ENCODE peak calls at places on chromosomes 3 and 15, in nine cellular contexts. Q is H9, U is H1, K is heart left ventricle, V is stomach, D is lower lobe of right lung, L is PC-3, B is ovary, C is mucosa of descending colon. O is an unnamed sample.
A peak's percentile ranks its signal among the peaks of the same experiment; 100 is the strongest.

GRCh38 chr15:94387854-94388441 is 156.6 kb downstream of the MCTP2 start:
- DNase-seq in K (no peak), V (no peak), C (no peak), D (no peak), Q (no peak), L (no peak), U (no peak), B (no peak), O (no peak)

GRCh38 chr15:65868546-65869126 is 655 bp upstream of the RAB11A start:
- DNase-seq in Q (no peak), K (no peak), B (no peak), U (no peak), L (no peak), D (no peak), C (no peak), V (no peak), O (no peak)

GRCh38 chr3:114712728-114713492 is 419.1 kb downstream of the TIGIT start:
- DNase-seq in V (no peak), D (no peak), U (no peak), Q (no peak), C (no peak), B (no peak), L (no peak), K (no peak), O (no peak)

GRCh38 chr3:187946031-187946691 is 200.9 kb upstream of the BCL6 start:
- DNase-seq in V (no peak), Q (no peak), D (no peak), L (no peak), C (no peak), B (no peak), U (no peak), K (no peak), O (no peak)

GRCh38 chr3:43894176-43895049 is 203.7 kb downstream of the ABHD5 start:
- DNase-seq in K (peak; percentile 35), D (peak; percentile 64), L (no peak), B (peak; percentile 88), U (peak; percentile 75), V (peak; percentile 52), C (peak; percentile 57), Q (peak; percentile 78), O (peak; percentile 61)

GRCh38 chr15:55897560-55898336 is 95.7 kb downstream of the NEDD4 start:
- DNase-seq in C (peak; percentile 51), U (peak; percentile 62), L (peak; percentile 63), D (no peak), K (peak; percentile 47), B (peak; percentile 59), V (peak; percentile 51), Q (peak; percentile 55), O (peak; percentile 68)

GRCh38 chr15:91407237-91407889 is 307.3 kb downstream of the SV2B start:
- DNase-seq in Q (peak; percentile 42), L (peak; percentile 67), B (no peak), C (no peak), K (peak; percentile 46), D (no peak), U (no peak), V (no peak), O (no peak)

GRCh38 chr3:126295407-126295939 is 61.7 kb downstream of the KLF15 start:
- DNase-seq in L (no peak), D (no peak), U (no peak), B (no peak), C (no peak), K (no peak), V (no peak), Q (peak; percentile 14), O (no peak)

GRCh38 chr3:24136624-24137310 is 191.7 kb downstream of the NR1D2 start:
- DNase-seq in V (no peak), U (no peak), D (no peak), C (no peak), K (no peak), Q (no peak), L (peak; percentile 41), B (no peak), O (no peak)

GRCh38 chr3:37173806-37174205 is 576 bp downstream of the LRRFIP2 start:
- DNase-seq in C (no peak), U (no peak), B (no peak), D (no peak), Q (no peak), L (no peak), K (no peak), V (no peak), O (no peak)

GRCh38 chr3:190261740-190262139 is 60.5 kb downstream of the CLDN1 start:
- DNase-seq in U (no peak), K (no peak), D (no peak), V (no peak), L (no peak), Q (no peak), C (no peak), B (no peak), O (no peak)

GRCh38 chr15:69469467-69470191 is 17.0 kb downstream of the RPLP1 start:
- DNase-seq in D (peak; percentile 26), Q (no peak), B (no peak), K (no peak), V (no peak), L (no peak), U (no peak), C (no peak), O (no peak)

GRCh38 chr3:156602424-156602823 is 47.5 kb upstream of the SSR3 start:
- DNase-seq in U (no peak), Q (no peak), C (no peak), B (no peak), D (no peak), L (no peak), V (no peak), K (no peak), O (no peak)

GRCh38 chr15:95845862-95846515 is 484.5 kb upstream of the NR2F2 start:
- DNase-seq in L (no peak), K (peak; percentile 69), D (no peak), C (no peak), U (no peak), Q (no peak), V (no peak), B (peak; percentile 77), O (no peak)

GRCh38 chr3:4533489-4534443 is 40.6 kb downstream of the ITPR1 start:
- DNase-seq in L (peak; percentile 33), Q (no peak), U (no peak), C (no peak), D (peak; percentile 75), K (no peak), B (no peak), V (no peak), O (no peak)

GRCh38 chr3:175956964-175957363 is 1097.8 kb downstream of the NAALADL2 start:
- DNase-seq in B (no peak), L (peak; percentile 62), V (no peak), K (no peak), C (no peak), U (peak; percentile 51), Q (no peak), D (no peak), O (peak; percentile 41)
- H3K9me3 ChIP-seq in B (no peaks in the 10 kb centered on the region), L (no peaks in the 10 kb centered on the region), V (no peaks in the 10 kb centered on the region), K (no peaks in the 10 kb centered on the region), C (no peaks in the 10 kb centered on the region), U (no peaks in the 10 kb centered on the region), Q (no peaks in the 10 kb centered on the region), D (no peaks in the 10 kb centered on the region), O (no peaks in the 10 kb centered on the region)

GRCh38 chr3:28247286-28247685 is 5.9 kb downstream of the CMC1 start:
- DNase-seq in K (no peak), U (no peak), C (no peak), D (no peak), Q (no peak), B (no peak), L (no peak), V (no peak), O (no peak)

GRCh38 chr3:28243424-28244106 is 2.1 kb downstream of the CMC1 start:
- DNase-seq in U (no peak), V (no peak), K (no peak), B (no peak), Q (no peak), L (no peak), C (no peak), D (no peak), O (no peak)

GRCh38 chr3:28242519-28242918 is 1.1 kb downstream of the CMC1 start:
- DNase-seq in V (no peak), L (no peak), C (no peak), D (no peak), B (no peak), U (no peak), K (no peak), Q (no peak), O (no peak)

GRCh38 chr3:28241221-28242160 is at the start of gene CMC1:
- DNase-seq in D (peak; percentile 99), L (peak; percentile 98), V (peak; percentile 99), Q (peak; percentile 98), C (peak; percentile 99), U (peak; percentile 98), B (peak; percentile 99), K (peak; percentile 98), O (peak; percentile 97)

DNA sequence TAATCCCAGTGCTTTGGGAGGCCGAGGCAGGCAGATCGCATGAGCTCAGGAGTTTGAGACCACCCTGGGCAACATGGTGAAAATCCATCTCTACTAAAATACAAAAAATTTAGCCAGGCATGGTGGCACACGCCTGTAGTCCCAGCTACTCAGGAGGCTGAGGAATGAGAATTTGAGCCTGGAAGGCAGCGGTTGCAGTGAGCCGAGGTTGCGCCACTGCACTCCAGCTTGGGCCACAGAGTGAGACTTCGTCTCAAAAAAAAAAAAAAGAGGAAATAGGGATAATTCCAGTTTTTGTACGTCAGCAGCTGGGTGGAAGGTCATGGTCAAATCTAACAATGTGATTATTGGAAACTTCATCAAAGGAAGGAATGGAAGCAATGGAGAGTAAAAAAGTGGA is 3.1 kb downstream of the CMC1 start:
- DNase-seq in Q (no peak), D (peak; percentile 58), V (no peak), K (no peak), U (no peak), B (no peak), L (no peak), C (no peak), O (no peak)
- TF ChIP-seq CTCF in Q (no peak), D (no peak), V (no peak), K (no peak), U (no peak), B (no peak), L (no peak), C (no peak), O (no peak)

GRCh38 chr3:16470590-16470989 is 42.9 kb downstream of the RFTN1 start:
- DNase-seq in L (no peak), V (no peak), C (no peak), D (no peak), U (no peak), Q (no peak), K (no peak), B (no peak), O (no peak)
- H3K9me3 ChIP-seq in L (peaks cover 5% of the 10 kb centered on the region), V (peaks cover 21% of the 10 kb centered on the region), C (no peaks in the 10 kb centered on the region), D (no peaks in the 10 kb centered on the region), U (no peaks in the 10 kb centered on the region), Q (no peaks in the 10 kb centered on the region), K (no peaks in the 10 kb centered on the region), B (no peaks in the 10 kb centered on the region), O (peaks cover 9% of the 10 kb centered on the region)

DNA sequence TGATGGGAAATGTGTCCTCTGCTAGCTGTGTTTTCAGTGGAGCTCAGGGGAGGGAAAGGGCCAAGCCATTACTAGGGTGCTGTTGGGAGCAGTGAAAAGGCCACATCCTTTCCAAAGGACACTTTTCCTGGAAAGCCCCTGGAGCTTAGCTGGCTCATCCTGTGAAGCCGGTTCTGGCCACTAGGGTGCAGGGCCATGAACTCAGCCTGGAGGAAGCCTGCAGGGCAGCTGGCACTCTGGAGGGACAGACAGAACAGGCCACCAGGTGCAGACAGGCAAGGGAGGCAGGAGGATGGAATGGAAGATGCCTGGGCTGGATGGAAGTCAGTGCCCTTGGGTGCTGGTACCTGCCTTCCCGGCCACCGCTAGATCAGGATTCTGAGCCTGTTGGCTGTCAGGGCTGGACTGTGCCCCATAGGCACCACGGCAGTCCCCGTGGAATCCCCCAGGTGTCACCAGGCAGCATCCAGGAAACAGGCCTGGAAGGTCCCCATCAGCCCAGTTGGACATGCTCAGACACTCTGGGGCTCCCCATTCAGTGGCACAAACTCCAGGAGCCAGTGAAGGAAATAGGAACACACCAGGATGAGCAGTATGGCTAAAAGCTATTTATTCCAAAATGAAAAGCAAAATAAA is 76.2 kb upstream of the C2CD4B start:
- DNase-seq in C (peak; percentile 59), V (peak; percentile 42), B (no peak), D (no peak), U (peak; percentile 81), Q (peak; percentile 85), L (peak; percentile 33), K (no peak), O (peak; percentile 52)
- TF ChIP-seq CTCF in C (peak; percentile 15), V (peak; percentile 28), B (no peak), D (no peak), U (peak; percentile 76), Q (peak; percentile 84), L (peak; percentile 54), K (no peak), O (peak; percentile 39)

O was measured in Caco-2.